ENCODE peak calls at places on chromosomes 13 and 19, in nine cellular contexts. C is left lung, R is psoas muscle, A is cardiac muscle cell, S is transverse colon, F is sigmoid colon, K is A549, N is testis, Z is left ventricle myocardium inferior. B is an unnamed sample.

GRCh38 chr19:54096642-54097106 is 3.9 kb downstream of the OSCAR start:
- DNase-seq in N (peak; percentile 34), R (no peak), Z (no peak), C (peak; percentile 80), F (peak; percentile 68), S (peak; percentile 42), K (peak; percentile 68), A (peak; percentile 60), B (no peak)

GRCh38 chr13:49060698-49061387 is 85.1 kb downstream of the FNDC3A start:
- DNase-seq in K (no peak), C (no peak), S (no peak), R (no peak), A (peak; percentile 60), Z (no peak), N (no peak), F (no peak), B (no peak)

GRCh38 chr13:21576424-21576823 is 27.5 kb downstream of the MICU2 start:
- DNase-seq in R (no peak), F (no peak), N (no peak), K (no peak), Z (no peak), A (peak; percentile 7), C (no peak), S (no peak), B (no peak)

GRCh38 chr13:65535360-65535759 is 1694.8 kb downstream of the PCDH9 start:
- DNase-seq in Z (no peak), K (no peak), R (no peak), F (no peak), S (no peak), A (no peak), N (no peak), C (no peak), B (no peak)

GRCh38 chr19:28159065-28159464 is 1053.9 kb downstream of the UQCRFS1 start:
- DNase-seq in K (no peak), Z (no peak), F (no peak), R (no peak), C (no peak), A (no peak), N (no peak), S (no peak), B (no peak)

GRCh38 chr13:109794095-109794494 is 7.7 kb upstream of the IRS2 start:
- DNase-seq in N (no peak), K (no peak), F (no peak), C (no peak), R (no peak), A (no peak), Z (no peak), S (no peak), B (no peak)

GRCh38 chr13:113406321-113407102 is 42.6 kb upstream of the GRTP1 start:
- DNase-seq in Z (no peak), F (peak; percentile 26), C (peak; percentile 60), A (no peak), R (no peak), N (no peak), K (no peak), S (no peak), B (no peak)

GRCh38 chr19:6057651-6058365 is 52.5 kb downstream of the RFX2 start:
- DNase-seq in S (no peak), C (no peak), A (no peak), N (peak; percentile 8), F (no peak), K (no peak), R (no peak), Z (no peak), B (no peak)

GRCh38 chr19:6802336-6803035 is 30.0 kb downstream of the VAV1 start:
- DNase-seq in C (peak; percentile 84), R (peak; percentile 50), K (peak; percentile 25), S (peak; percentile 60), Z (peak; percentile 30), F (peak; percentile 67), N (peak; percentile 30), A (peak; percentile 23), B (peak; percentile 29)

GRCh38 chr13:76418404-76418803 is 467.8 kb downstream of the KCTD12 start:
- DNase-seq in C (no peak), N (no peak), Z (no peak), R (no peak), K (no peak), F (no peak), S (no peak), A (peak; percentile 1), B (no peak)

GRCh38 chr19:53864308-53864836 is 3.3 kb upstream of the MYADM start:
- DNase-seq in S (peak; percentile 55), K (peak; percentile 79), R (no peak), F (no peak), A (no peak), N (no peak), C (no peak), Z (no peak), B (no peak)

GRCh38 chr19:53519431-53519830 is 18.5 kb upstream of the ZNF331 start:
- DNase-seq in F (peak; percentile 73), C (no peak), A (no peak), Z (no peak), R (no peak), K (no peak), N (peak; percentile 97), S (no peak), B (no peak)

GRCh38 chr19:17511724-17512573 is 500 bp downstream of the PGLS start:
- DNase-seq in F (peak; percentile 95), Z (peak; percentile 89), N (peak; percentile 92), C (peak; percentile 95), A (peak; percentile 91), S (peak; percentile 90), R (peak; percentile 96), K (peak; percentile 47), B (peak; percentile 90)

GRCh38 chr19:31598730-31599238 is 249.5 kb upstream of the TSHZ3 start:
- DNase-seq in F (no peak), R (no peak), S (no peak), A (peak; percentile 4), N (no peak), K (no peak), Z (no peak), C (no peak), B (no peak)

GRCh38 chr13:27524981-27525975 is 74.9 kb upstream of the MTIF3 start:
- DNase-seq in R (no peak), K (no peak), N (no peak), S (no peak), F (no peak), Z (no peak), C (no peak), A (no peak), B (no peak)

GRCh38 chr19:2491130-2491801 is 15.3 kb downstream of the GADD45B start:
- DNase-seq in K (no peak), C (peak; percentile 93), N (no peak), A (peak; percentile 79), Z (no peak), R (peak; percentile 82), F (no peak), S (peak; percentile 96), B (no peak)

GRCh38 chr13:95050800-95051620 is 250.2 kb downstream of the ABCC4 start:
- DNase-seq in Z (no peak), N (no peak), R (no peak), A (no peak), F (no peak), C (no peak), K (no peak), S (no peak), B (no peak)

GRCh38 chr19:14175351-14175792 is 30.6 kb downstream of the ADGRL1 start:
- DNase-seq in R (no peak), Z (no peak), S (no peak), N (no peak), K (no peak), A (no peak), F (no peak), C (no peak), B (no peak)

GRCh38 chr19:39845621-39846175 is 481 bp downstream of the FBL start:
- DNase-seq in Z (no peak), S (no peak), C (no peak), N (no peak), F (no peak), K (peak; percentile 87), R (no peak), A (peak; percentile 31), B (no peak)

GRCh38 chr13:39897636-39898035 is 242.2 kb downstream of the COG6 start:
- DNase-seq in A (peak; percentile 67), Z (no peak), N (no peak), F (no peak), R (no peak), S (no peak), C (no peak), K (no peak), B (no peak)
- H3K4me1 ChIP-seq in A (peaks cover 14% of the 10 kb centered on the region), Z (peaks cover 25% of the 10 kb centered on the region), N (no peaks in the 10 kb centered on the region), F (peaks cover 6% of the 10 kb centered on the region), R (no peaks in the 10 kb centered on the region), S (no peaks in the 10 kb centered on the region), C (no peaks in the 10 kb centered on the region), K (no peaks in the 10 kb centered on the region), B (peaks cover 15% of the 10 kb centered on the region)

GRCh38 chr19:37306383-37306963 is 64.4 kb upstream of the ZNF527 start:
- DNase-seq in A (no peak), R (peak; percentile 51), F (no peak), S (no peak), N (peak; percentile 46), C (peak; percentile 73), Z (no peak), K (no peak), B (no peak)

GRCh38 chr19:37309834-37310575 is 60.9 kb upstream of the ZNF527 start:
- DNase-seq in R (no peak), A (no peak), S (no peak), F (no peak), C (no peak), K (no peak), Z (no peak), N (no peak), B (no peak)

GRCh38 chr19:37304884-37305255 is 66.0 kb upstream of the ZNF527 start:
- DNase-seq in S (no peak), K (no peak), R (no peak), A (no peak), C (no peak), F (no peak), Z (no peak), N (no peak), B (no peak)

GRCh38 chr19:37303591-37304171 is 67.2 kb upstream of the ZNF527 start:
- DNase-seq in K (no peak), Z (no peak), A (no peak), S (no peak), N (no peak), F (peak; percentile 55), C (no peak), R (no peak), B (no peak)

GRCh38 chr19:37304190-37304883 is 66.6 kb upstream of the ZNF527 start:
- DNase-seq in R (peak; percentile 56), A (no peak), N (peak; percentile 68), C (no peak), F (peak; percentile 82), Z (peak; percentile 68), K (no peak), S (peak; percentile 35), B (peak; percentile 56)
- H3K4me3 ChIP-seq in R (peak overlapping the region; percentile 56), A (peak overlapping the region; percentile 55), N (peak overlapping the region; percentile 48), C (peak overlapping the region; percentile 18), F (peak overlapping the region; percentile 48), Z (peak overlapping the region; percentile 78), K (no peak overlapping the region), S (peak overlapping the region; percentile 11), B (peak overlapping the region; percentile 65)

GRCh38 chr19:18972851-18973250 is 31.8 kb upstream of the HOMER3 start:
- DNase-seq in A (peak; percentile 42), F (no peak), N (no peak), K (no peak), C (no peak), Z (no peak), S (no peak), R (no peak), B (no peak)
- H3K4me1 ChIP-seq in A (peaks cover 4% of the 10 kb centered on the region), F (no peaks in the 10 kb centered on the region), N (peaks cover 13% of the 10 kb centered on the region), K (peaks cover 21% of the 10 kb centered on the region), C (peaks cover 7% of the 10 kb centered on the region), Z (peaks cover 19% of the 10 kb centered on the region), S (no peaks in the 10 kb centered on the region), R (no peaks in the 10 kb centered on the region), B (peaks cover 25% of the 10 kb centered on the region)

GRCh38 chr19:13104848-13105646 is 2.4 kb upstream of the LYL1 start:
- DNase-seq in C (peak; percentile 88), S (no peak), R (no peak), K (no peak), N (no peak), A (no peak), Z (no peak), F (no peak), B (no peak)
- H3K4me3 ChIP-seq in C (no peak overlapping the region), S (no peak overlapping the region), R (peak overlapping the region; percentile 39), K (no peak overlapping the region), N (peak overlapping the region; percentile 44), A (no peak overlapping the region), Z (peak overlapping the region; percentile 42), F (peak overlapping the region; percentile 29), B (no peak overlapping the region)